ENCODE peak calls at places on chromosome 20, in four cellular contexts. One of them, this sample, is unnamed.

GRCh38 chr20:59752101-59752586 is 147.8 kb downstream of the PHACTR3 start:
- DNase-seq in Kasumi-1: no peak
- DNase-seq in GM12865: peak
- DNase-seq in right cardiac atrium: peak
- DNase-seq in this sample: peak

GRCh38 chr20:62175711-62176110 is 7.1 kb upstream of the MTG2 start:
- DNase-seq in Kasumi-1: no peak
- DNase-seq in GM12865: no peak
- DNase-seq in right cardiac atrium: no peak
- DNase-seq in this sample: no peak

GRCh38 chr20:59780494-59781185 is 152.8 kb downstream of the SYCP2 start:
- DNase-seq in Kasumi-1: no peak
- DNase-seq in GM12865: no peak
- DNase-seq in right cardiac atrium: no peak
- DNase-seq in this sample: no peak

GRCh38 chr20:37358366-37359150 is 12.6 kb downstream of the SRC start:
- DNase-seq in Kasumi-1: no peak
- DNase-seq in GM12865: no peak
- DNase-seq in right cardiac atrium: peak
- DNase-seq in this sample: no peak

GRCh38 chr20:54266844-54267243 is 59.0 kb downstream of the PFDN4 start:
- DNase-seq in Kasumi-1: no peak
- DNase-seq in GM12865: no peak
- DNase-seq in right cardiac atrium: no peak
- DNase-seq in this sample: no peak

GRCh38 chr20:38664284-38664683 is 60.0 kb upstream of the SLC32A1 start:
- DNase-seq in Kasumi-1: no peak
- DNase-seq in GM12865: no peak
- DNase-seq in right cardiac atrium: no peak
- DNase-seq in this sample: no peak

GRCh38 chr20:37407573-37408002 is 61.6 kb downstream of the SRC start:
- DNase-seq in Kasumi-1: no peak
- DNase-seq in GM12865: no peak
- DNase-seq in right cardiac atrium: peak
- DNase-seq in this sample: peak

GRCh38 chr20:13995841-13996240 is 525 bp downstream of the MACROD2 start:
- DNase-seq in Kasumi-1: no peak
- DNase-seq in GM12865: no peak
- DNase-seq in right cardiac atrium: peak
- DNase-seq in this sample: peak

GRCh38 chr20:48411265-48411664 is 416.5 kb downstream of the PREX1 start:
- DNase-seq in Kasumi-1: no peak
- DNase-seq in GM12865: no peak
- DNase-seq in right cardiac atrium: no peak
- DNase-seq in this sample: no peak

GRCh38 chr20:60869032-60869550 is 383.0 kb upstream of the CDH4 start:
- DNase-seq in Kasumi-1: no peak
- DNase-seq in GM12865: no peak
- DNase-seq in right cardiac atrium: no peak
- DNase-seq in this sample: no peak

GRCh38 chr20:10877345-10877744 is 203.5 kb upstream of the JAG1 start:
- DNase-seq in Kasumi-1: no peak
- DNase-seq in GM12865: no peak
- DNase-seq in right cardiac atrium: peak
- DNase-seq in this sample: no peak

GRCh38 chr20:24955045-24955444 is 6.0 kb downstream of the CST7 start:
- DNase-seq in Kasumi-1: no peak
- DNase-seq in GM12865: peak
- DNase-seq in right cardiac atrium: no peak
- DNase-seq in this sample: no peak

GRCh38 chr20:5100684-5101347 is 18.9 kb downstream of the PCNA start:
- DNase-seq in Kasumi-1: peak
- DNase-seq in GM12865: peak
- DNase-seq in right cardiac atrium: peak
- DNase-seq in this sample: peak

GRCh38 chr20:34715384-34715783 is 11.2 kb downstream of the TP53INP2 start:
- DNase-seq in Kasumi-1: no peak
- DNase-seq in GM12865: no peak
- DNase-seq in right cardiac atrium: no peak
- DNase-seq in this sample: no peak

GRCh38 chr20:47883186-47883585 is 97.9 kb upstream of the SULF2 start:
- DNase-seq in Kasumi-1: no peak
- DNase-seq in GM12865: no peak
- DNase-seq in right cardiac atrium: no peak
- DNase-seq in this sample: no peak

GRCh38 chr20:5147193-5147592 is 20.4 kb downstream of the CDS2 start:
- DNase-seq in Kasumi-1: peak
- DNase-seq in GM12865: no peak
- DNase-seq in right cardiac atrium: no peak
- DNase-seq in this sample: no peak

GRCh38 chr20:16701296-16701695 is 28.5 kb upstream of the SNRPB2 start:
- DNase-seq in Kasumi-1: peak
- DNase-seq in GM12865: peak
- DNase-seq in right cardiac atrium: no peak
- DNase-seq in this sample: peak

GRCh38 chr20:31485450-31486339 is 10.6 kb downstream of the REM1 start:
- DNase-seq in Kasumi-1: peak
- DNase-seq in GM12865: no peak
- DNase-seq in right cardiac atrium: peak
- DNase-seq in this sample: peak

GRCh38 chr20:62331347-62331746 is 28.6 kb downstream of the ADRM1 start:
- DNase-seq in Kasumi-1: no peak
- DNase-seq in GM12865: no peak
- DNase-seq in right cardiac atrium: peak
- DNase-seq in this sample: no peak

GRCh38 chr20:36157610-36158009 is 3.1 kb downstream of the EPB41L1 start:
- DNase-seq in Kasumi-1: no peak
- DNase-seq in GM12865: no peak
- DNase-seq in right cardiac atrium: no peak
- DNase-seq in this sample: no peak

GRCh38 chr20:32731882-32732266 is 11.4 kb downstream of the COMMD7 start:
- DNase-seq in Kasumi-1: no peak
- DNase-seq in GM12865: no peak
- DNase-seq in right cardiac atrium: no peak
- DNase-seq in this sample: no peak

GRCh38 chr20:46423342-46423741 is 16.9 kb upstream of the ELMO2 start:
- DNase-seq in Kasumi-1: no peak
- DNase-seq in GM12865: no peak
- DNase-seq in right cardiac atrium: no peak
- DNase-seq in this sample: no peak